ENCODE peak calls at places on chromosome 21, in five cellular contexts. N, T, K, J and A are unnamed samples.

GRCh38 chr21:44850208-44850800 is 23.2 kb downstream of the PTTG1IP start:
- DNase-seq in N (no peak), T (no peak), K (no peak), J (no peak), A (no peak)

GRCh38 chr21:17725339-17725738 is 93.8 kb downstream of the C21orf91 start:
- DNase-seq in N (no peak), T (no peak), K (no peak), J (no peak), A (no peak)

GRCh38 chr21:36246080-36246631 is 73.8 kb upstream of the MORC3 start:
- DNase-seq in N (no peak), T (no peak), K (no peak), J (no peak), A (no peak)

GRCh38 chr21:39047046-39047445 is 136.2 kb downstream of the PSMG1 start:
- DNase-seq in N (no peak), T (no peak), K (no peak), J (no peak), A (no peak)

GRCh38 chr21:29175408-29176147 is 45.1 kb downstream of the MAP3K7CL start:
- DNase-seq in N (peak), T (no peak), K (peak), J (no peak), A (no peak)

GRCh38 chr21:22941779-22942178 is 1943.6 kb downstream of the NCAM2 start:
- DNase-seq in N (no peak), T (no peak), K (no peak), J (no peak), A (no peak)

GRCh38 chr21:17051054-17051453 is 461.8 kb upstream of the CXADR start:
- DNase-seq in N (no peak), T (no peak), K (no peak), J (no peak), A (no peak)

GRCh38 chr21:45080639-45081414 is 6.4 kb downstream of the ADARB1 start:
- DNase-seq in N (peak), T (peak), K (peak), J (no peak), A (no peak)

GRCh38 chr21:18204931-18205330 is 39.7 kb upstream of the CHODL start:
- DNase-seq in N (no peak), T (no peak), K (no peak), J (no peak), A (peak)

GRCh38 chr21:44296103-44296519 is 3.7 kb upstream of the PFKL start:
- DNase-seq in N (no peak), T (no peak), K (no peak), J (no peak), A (no peak)

GRCh38 chr21:32962286-32962685 is 63.4 kb upstream of the OLIG2 start:
- DNase-seq in N (no peak), T (no peak), K (no peak), J (no peak), A (peak)

GRCh38 chr21:34034369-34035014 is 38.9 kb upstream of the MRPS6 start:
- DNase-seq in N (no peak), T (no peak), K (no peak), J (no peak), A (peak)

GRCh38 chr21:40736145-40736544 is 110.8 kb downstream of the DSCAM start:
- DNase-seq in N (no peak), T (no peak), K (no peak), J (no peak), A (no peak)

GRCh38 chr21:34554227-34554626 is 42.2 kb upstream of the KCNE1 start:
- DNase-seq in N (no peak), T (no peak), K (no peak), J (no peak), A (no peak)

GRCh38 chr21:45447821-45448220 is 42.9 kb downstream of the COL18A1 start:
- DNase-seq in N (no peak), T (no peak), K (peak), J (no peak), A (no peak)

GRCh38 chr21:33109574-33110339 is 39.8 kb downstream of the OLIG1 start:
- DNase-seq in N (no peak), T (no peak), K (no peak), J (no peak), A (peak)

GRCh38 chr21:33370292-33370691 is 32.9 kb upstream of the IFNGR2 start:
- DNase-seq in N (no peak), T (no peak), K (no peak), J (no peak), A (no peak)

GRCh38 chr21:28410264-28410663 is 582.4 kb downstream of the LTN1 start:
- DNase-seq in N (no peak), T (no peak), K (peak), J (no peak), A (no peak)

GRCh38 chr21:39481886-39482285 is 30.1 kb downstream of the SH3BGR start:
- DNase-seq in N (no peak), T (no peak), K (no peak), J (no peak), A (no peak)

GRCh38 chr21:34668803-34669148 is at the start of gene CLIC6:
- DNase-seq in N (no peak), T (no peak), K (no peak), J (no peak), A (peak)

GRCh38 chr21:30194701-30195299 is 21.1 kb downstream of the CLDN8 start:
- DNase-seq in N (no peak), T (no peak), K (peak), J (no peak), A (peak)

GRCh38 chr21:45747802-45748445 is 104.4 kb downstream of the PCBP3 start:
- DNase-seq in N (peak), T (no peak), K (peak), J (peak), A (no peak)

GRCh38 chr21:17195965-17196364 is 316.9 kb upstream of the CXADR start:
- DNase-seq in N (no peak), T (no peak), K (no peak), J (no peak), A (no peak)

GRCh38 chr21:46190491-46191131 is 6.4 kb upstream of the SPATC1L start:
- DNase-seq in N (no peak), T (no peak), K (no peak), J (no peak), A (no peak)

GRCh38 chr21:27681038-27681437 is 714.1 kb upstream of the ADAMTS5 start:
- DNase-seq in N (peak), T (no peak), K (peak), J (no peak), A (no peak)

GRCh38 chr21:44529011-44529421 is 11.0 kb downstream of the KRTAP10-1 start:
- DNase-seq in N (no peak), T (no peak), K (no peak), J (no peak), A (no peak)

GRCh38 chr21:32359719-32360260 is 33.0 kb downstream of the URB1 start:
- DNase-seq in N (no peak), T (no peak), K (no peak), J (no peak), A (no peak)

GRCh38 chr21:31260790-31261189 is 83.3 kb downstream of the TIAM1 start:
- DNase-seq in N (peak), T (no peak), K (peak), J (no peak), A (no peak)

GRCh38 chr21:42108554-42108885 is 37.4 kb downstream of the UMODL1 start:
- DNase-seq in N (no peak), T (no peak), K (no peak), J (no peak), A (no peak)

GRCh38 chr21:36948686-36949085 is 17.8 kb downstream of the HLCS start:
- DNase-seq in N (peak), T (no peak), K (peak), J (no peak), A (no peak)

GRCh38 chr21:38241029-38241740 is 15.6 kb upstream of the KCNJ15 start:
- DNase-seq in N (no peak), T (no peak), K (peak), J (no peak), A (no peak)

GRCh38 chr21:16137106-16137505 is 407.3 kb downstream of the USP25 start:
- DNase-seq in N (peak), T (no peak), K (peak), J (no peak), A (no peak)

GRCh38 chr21:25107708-25108107 is 499.6 kb downstream of the MRPL39 start:
- DNase-seq in N (peak), T (no peak), K (peak), J (no peak), A (no peak)

GRCh38 chr21:14773777-14774345 is 227.7 kb upstream of the SAMSN1 start:
- DNase-seq in N (no peak), T (peak), K (peak), J (no peak), A (peak)

GRCh38 chr21:13937236-13937635 is 273.5 kb downstream of the LIPI start:
- DNase-seq in N (no peak), T (no peak), K (no peak), J (no peak), A (no peak)

GRCh38 chr21:43763901-43764523 is 12.1 kb downstream of the CSTB start:
- DNase-seq in N (no peak), T (no peak), K (no peak), J (no peak), A (no peak)